ENCODE peak calls at places on chromosomes 3 and 15, in ten cellular contexts. L is body of pancreas, A is vagina, V is mucosa of descending colon, C is amygdala, Z is NCI-H1092 treated with DMSO at 0.1 percent for 48 hours, J is NCI-H1105, K is iris pigment epithelial cell, W is Ammon's horn, Q is ACHN. R is an unnamed sample.

GRCh38 chr3:17094551-17094950 is 209.8 kb downstream of the PLCL2 start:
- DNase-seq in J (no peak), Q (no peak), K (no peak), V (no peak), Z (no peak), C (no peak), W (no peak), L (no peak), A (no peak), R (no peak)

GRCh38 chr15:41895957-41896356 is 2.1 kb upstream of the SPTBN5 start:
- DNase-seq in J (no peak), Q (no peak), W (no peak), Z (no peak), L (no peak), K (no peak), A (no peak), C (no peak), V (no peak), R (no peak)

GRCh38 chr15:72271895-72272212 is 500 bp downstream of the PARP6 start:
- DNase-seq in W (no peak), Z (no peak), Q (peak), V (no peak), C (no peak), L (no peak), A (no peak), K (peak), J (no peak), R (no peak)

GRCh38 chr3:11509175-11510000 is 134.3 kb downstream of the VGLL4 start:
- DNase-seq in W (peak), A (no peak), Z (peak), Q (no peak), L (peak), J (peak), K (peak), C (no peak), V (peak), R (peak)

GRCh38 chr3:185995352-185995751 is 57.5 kb upstream of the TRA2B start:
- DNase-seq in Q (no peak), C (no peak), K (peak), V (no peak), J (no peak), W (no peak), A (no peak), Z (no peak), L (no peak), R (no peak)

GRCh38 chr3:138625707-138626365 is 17.3 kb downstream of the FAIM start:
- DNase-seq in W (peak), Z (no peak), C (no peak), Q (no peak), K (peak), A (no peak), J (no peak), V (no peak), L (no peak), R (no peak)

GRCh38 chr3:134351421-134351820 is 22.8 kb downstream of the AMOTL2 start:
- DNase-seq in V (no peak), L (no peak), A (no peak), C (no peak), K (no peak), W (no peak), Z (no peak), J (no peak), Q (no peak), R (no peak)

GRCh38 chr3:159859836-159860235 is 128.8 kb upstream of the IL12A start:
- DNase-seq in L (no peak), K (no peak), W (no peak), V (no peak), C (no peak), A (no peak), J (no peak), Z (no peak), Q (no peak), R (no peak)

GRCh38 chr15:93997071-93997658 is 234.2 kb upstream of the MCTP2 start:
- DNase-seq in C (no peak), W (peak), V (no peak), A (no peak), Q (peak), K (peak), L (no peak), Z (peak), J (no peak), R (no peak)

GRCh38 chr3:27573780-27574437 is 89.7 kb upstream of the SLC4A7 start:
- DNase-seq in J (no peak), C (no peak), L (no peak), V (no peak), K (peak), W (no peak), Q (no peak), Z (no peak), A (no peak), R (no peak)

GRCh38 chr3:99833833-99834583 is 16.3 kb downstream of the CMSS1 start:
- DNase-seq in V (no peak), J (no peak), A (no peak), Q (no peak), W (no peak), C (no peak), Z (no peak), L (no peak), K (no peak), R (no peak)

GRCh38 chr3:159273608-159274007 is 471.8 kb downstream of the MFSD1 start:
- DNase-seq in A (no peak), W (no peak), C (no peak), L (peak), V (no peak), J (no peak), K (peak), Z (no peak), Q (peak), R (no peak)